ENCODE peak calls at places on chromosomes 12 and 14, in eight cellular contexts. J is dorsolateral prefrontal cortex, L is left lung, W is AG09309, S is heart right ventricle, H is cardiac muscle cell, G is AG10803, Z is right atrium auricular region. F is an unnamed sample.

GRCh38 chr14:105165761-105166485 is 2.7 kb downstream of the JAG2 start:
- DNase-seq in J (no peak), L (no peak), W (no peak), S (no peak), H (no peak), G (no peak), Z (no peak), F (no peak)

GRCh38 chr14:101823511-101824120 is 62.1 kb downstream of the PPP2R5C start:
- DNase-seq in J (no peak), L (no peak), W (no peak), S (no peak), H (no peak), G (no peak), Z (no peak), F (no peak)

GRCh38 chr14:43232261-43232660 is 1274.8 kb downstream of the FSCB start:
- DNase-seq in J (no peak), L (no peak), W (no peak), S (no peak), H (no peak), G (no peak), Z (no peak), F (no peak)

GRCh38 chr14:23641915-23642588 is 5.9 kb downstream of the DHRS2 start:
- DNase-seq in J (no peak), L (no peak), W (no peak), S (no peak), H (no peak), G (no peak), Z (no peak), F (no peak)

GRCh38 chr12:77686760-77687159 is 143.9 kb upstream of the NAV3 start:
- DNase-seq in J (no peak), L (no peak), W (no peak), S (no peak), H (peak), G (peak), Z (no peak), F (peak)

GRCh38 chr12:8156845-8157244 is at the start of gene ZNF705A:
- DNase-seq in J (no peak), L (no peak), W (no peak), S (no peak), H (no peak), G (peak), Z (no peak), F (peak)

GRCh38 chr14:60616326-60617044 is 32.8 kb downstream of the SIX1 start:
- DNase-seq in J (no peak), L (no peak), W (no peak), S (no peak), H (no peak), G (no peak), Z (no peak), F (no peak)

GRCh38 chr12:632102-632696 is 31.0 kb downstream of the NINJ2 start:
- DNase-seq in J (no peak), L (no peak), W (peak), S (peak), H (peak), G (peak), Z (no peak), F (peak)

GRCh38 chr12:115763376-115763775 is 514.1 kb downstream of the MED13L start:
- DNase-seq in J (no peak), L (no peak), W (peak), S (no peak), H (no peak), G (peak), Z (no peak), F (no peak)

GRCh38 chr12:39000370-39000769 is 95.0 kb upstream of the CPNE8 start:
- DNase-seq in J (no peak), L (no peak), W (no peak), S (no peak), H (no peak), G (no peak), Z (no peak), F (no peak)

GRCh38 chr14:95464524-95464923 is 51.9 kb downstream of the SYNE3 start:
- DNase-seq in J (no peak), L (no peak), W (no peak), S (no peak), H (no peak), G (no peak), Z (no peak), F (no peak)

GRCh38 chr12:50390284-50390683 is 6.1 kb downstream of the FAM186A start:
- DNase-seq in J (no peak), L (no peak), W (peak), S (no peak), H (no peak), G (peak), Z (peak), F (peak)

GRCh38 chr12:25421651-25422150 is 131.4 kb downstream of the LMNTD1 start:
- DNase-seq in J (no peak), L (no peak), W (no peak), S (no peak), H (no peak), G (no peak), Z (no peak), F (no peak)

GRCh38 chr12:124654666-124655316 is 87.4 kb upstream of the NCOR2 start:
- DNase-seq in J (peak), L (no peak), W (no peak), S (peak), H (no peak), G (no peak), Z (peak), F (no peak)

GRCh38 chr14:22808388-22809209 is 6.6 kb downstream of the SLC7A7 start:
- DNase-seq in J (no peak), L (no peak), W (no peak), S (no peak), H (no peak), G (no peak), Z (no peak), F (no peak)

GRCh38 chr12:108645686-108646596 is 12.2 kb upstream of the SELPLG start:
- DNase-seq in J (no peak), L (no peak), W (no peak), S (no peak), H (no peak), G (no peak), Z (no peak), F (no peak)

GRCh38 chr12:47085815-47086252 is 6.1 kb upstream of the AMIGO2 start:
- DNase-seq in J (no peak), L (no peak), W (no peak), S (peak), H (no peak), G (peak), Z (no peak), F (peak)

GRCh38 chr14:104315625-104316024 is 177.2 kb downstream of the KIF26A start:
- DNase-seq in J (peak), L (no peak), W (no peak), S (no peak), H (no peak), G (no peak), Z (no peak), F (no peak)

GRCh38 chr12:50620050-50620974 is 115.5 kb downstream of the DIP2B start:
- DNase-seq in J (no peak), L (no peak), W (peak), S (no peak), H (peak), G (peak), Z (no peak), F (peak)

GRCh38 chr14:55532645-55533309 is 47.2 kb upstream of the KTN1 start:
- DNase-seq in J (no peak), L (no peak), W (no peak), S (no peak), H (peak), G (no peak), Z (no peak), F (no peak)

GRCh38 chr12:3045494-3045893 is 31.7 kb upstream of the TSPAN9 start:
- DNase-seq in J (no peak), L (no peak), W (no peak), S (no peak), H (no peak), G (no peak), Z (no peak), F (no peak)

GRCh38 chr12:72271741-72272661 is at the start of gene TRHDE:
- DNase-seq in J (peak), L (peak), W (no peak), S (peak), H (peak), G (peak), Z (peak), F (peak)

GRCh38 chr12:12724421-12725085 is 7.4 kb downstream of the CDKN1B start:
- DNase-seq in J (no peak), L (peak), W (no peak), S (no peak), H (no peak), G (no peak), Z (no peak), F (no peak)

GRCh38 chr12:77387214-77387613 is 321.8 kb upstream of the E2F7 start:
- DNase-seq in J (no peak), L (no peak), W (no peak), S (no peak), H (no peak), G (no peak), Z (no peak), F (no peak)

GRCh38 chr12:65611396-65611795 is 212.9 kb upstream of the HMGA2 start:
- DNase-seq in J (no peak), L (no peak), W (no peak), S (no peak), H (no peak), G (no peak), Z (no peak), F (no peak)

GRCh38 chr12:108150436-108150835 is 21.3 kb downstream of the WSCD2 start:
- DNase-seq in J (no peak), L (no peak), W (no peak), S (no peak), H (no peak), G (no peak), Z (no peak), F (no peak)

GRCh38 chr12:119804011-119804641 is 73.0 kb downstream of the CIT start:
- DNase-seq in J (peak), L (peak), W (no peak), S (peak), H (peak), G (peak), Z (peak), F (peak)

GRCh38 chr14:63996575-63997220 is 143.9 kb downstream of the SYNE2 start:
- DNase-seq in J (no peak), L (no peak), W (no peak), S (no peak), H (no peak), G (peak), Z (no peak), F (peak)

GRCh38 chr14:85175556-85175955 is 354.4 kb upstream of the FLRT2 start:
- DNase-seq in J (no peak), L (no peak), W (peak), S (no peak), H (no peak), G (peak), Z (no peak), F (peak)

GRCh38 chr14:24634158-24634557 is at the start of gene GZMB:
- DNase-seq in J (no peak), L (no peak), W (no peak), S (no peak), H (no peak), G (no peak), Z (no peak), F (no peak)

GRCh38 chr12:124594851-124595250 is 27.4 kb upstream of the NCOR2 start:
- DNase-seq in J (no peak), L (no peak), W (no peak), S (no peak), H (no peak), G (no peak), Z (no peak), F (no peak)

GRCh38 chr14:28761438-28762289 is 4.9 kb upstream of the FOXG1 start:
- DNase-seq in J (peak), L (no peak), W (no peak), S (no peak), H (no peak), G (no peak), Z (no peak), F (no peak)

GRCh38 chr12:104064842-104065441 is 611 bp downstream of the HCFC2 start:
- DNase-seq in J (peak), L (peak), W (no peak), S (no peak), H (peak), G (peak), Z (no peak), F (no peak)

GRCh38 chr12:121845699-121846098 is 13.0 kb downstream of the HPD start:
- DNase-seq in J (no peak), L (no peak), W (no peak), S (no peak), H (no peak), G (no peak), Z (no peak), F (no peak)

GRCh38 chr12:121849211-121849610 is 9.4 kb downstream of the HPD start:
- DNase-seq in J (no peak), L (no peak), W (no peak), S (no peak), H (no peak), G (no peak), Z (no peak), F (no peak)

GRCh38 chr12:121849660-121850059 is 9.0 kb downstream of the HPD start:
- DNase-seq in J (no peak), L (no peak), W (no peak), S (no peak), H (no peak), G (no peak), Z (no peak), F (no peak)
- TF ChIP-seq CTCF in J (no peak), L (no peak), W (no peak), S (no peak), H (no peak), G (no peak), Z (no peak), F (no peak)

GRCh38 chr12:75750950-75751349 is 239.5 kb upstream of the KRR1 start:
- DNase-seq in J (no peak), L (no peak), W (peak), S (no peak), H (no peak), G (peak), Z (no peak), F (peak)
- H3K4me3 ChIP-seq in J (no peak), L (no peak), W (no peak), S (no peak), H (no peak), G (no peak), Z (no peak), F (no peak)

GRCh38 chr12:53744130-53744441 is 7.7 kb downstream of the CISTR start:
- DNase-seq in J (no peak), L (no peak), W (no peak), S (no peak), H (no peak), G (no peak), Z (no peak), F (no peak)

GRCh38 chr12:53744730-53745129 is 7.0 kb downstream of the CISTR start:
- DNase-seq in J (no peak), L (no peak), W (no peak), S (no peak), H (no peak), G (no peak), Z (no peak), F (no peak)

GRCh38 chr12:53746592-53747491 is 4.9 kb downstream of the CISTR start:
- DNase-seq in J (peak), L (peak), W (peak), S (peak), H (peak), G (peak), Z (peak), F (peak)

GRCh38 chr12:53740130-53740491 is 11.7 kb downstream of the CISTR start:
- DNase-seq in J (no peak), L (no peak), W (no peak), S (no peak), H (no peak), G (no peak), Z (no peak), F (no peak)

DNA sequence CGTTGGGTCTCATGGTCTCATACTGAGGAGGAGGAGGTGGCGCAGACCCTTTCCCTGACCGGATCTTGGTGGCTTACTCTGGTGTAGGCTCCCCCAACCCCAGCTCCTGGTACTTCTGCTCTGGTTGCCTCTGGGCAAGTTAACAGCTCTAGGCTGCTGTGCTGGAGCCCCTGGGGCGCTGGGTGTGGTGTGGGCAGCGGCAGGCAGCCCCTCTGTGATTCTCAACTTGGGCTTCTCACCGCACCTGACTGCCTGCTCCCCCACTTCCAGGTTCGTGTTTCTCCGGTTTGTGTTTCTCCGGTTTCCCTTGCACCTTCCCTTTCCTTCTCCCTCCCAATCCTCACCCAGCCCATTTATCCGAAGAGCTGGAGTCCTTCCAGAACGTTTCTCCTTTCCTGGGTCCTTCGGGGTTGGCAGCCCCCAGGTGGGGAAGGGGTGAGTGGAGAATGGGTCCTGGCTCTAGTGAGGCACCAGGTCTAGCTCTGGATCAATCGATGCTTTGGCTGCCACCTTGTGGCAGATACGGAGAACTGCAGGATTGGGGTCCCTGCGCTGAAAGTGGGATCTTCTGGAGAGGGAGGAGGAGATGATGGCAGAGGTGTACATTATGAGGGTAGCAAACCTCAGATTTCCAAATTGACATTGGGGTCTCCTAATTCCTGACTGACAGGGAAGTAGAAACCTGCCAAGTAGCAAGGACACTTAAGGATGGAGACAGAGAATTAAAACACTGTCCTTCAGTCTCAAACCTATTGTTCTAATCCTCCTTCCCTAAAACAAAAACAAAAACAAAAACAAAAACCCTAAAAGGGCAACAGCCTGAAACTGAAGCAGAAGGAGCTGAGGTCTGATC is 8.3 kb downstream of the CISTR start:
- DNase-seq in J (no peak), L (no peak), W (no peak), S (peak), H (peak), G (peak), Z (no peak), F (peak)
- TF ChIP-seq CTCF in J (peak), L (peak), W (peak), S (peak), H (peak), G (peak), Z (peak), F (peak)

GRCh38 chr12:80120994-80121393 is 21.7 kb downstream of the OTOGL start:
- DNase-seq in J (no peak), L (no peak), W (no peak), S (no peak), H (no peak), G (no peak), Z (no peak), F (no peak)

GRCh38 chr12:80121661-80122060 is 22.3 kb downstream of the OTOGL start:
- DNase-seq in J (no peak), L (no peak), W (no peak), S (no peak), H (no peak), G (peak), Z (no peak), F (peak)

GRCh38 chr12:80116735-80117134 is 17.4 kb downstream of the OTOGL start:
- DNase-seq in J (no peak), L (no peak), W (no peak), S (no peak), H (no peak), G (no peak), Z (no peak), F (no peak)

GRCh38 chr12:80118565-80119337 is 19.4 kb downstream of the OTOGL start:
- DNase-seq in J (no peak), L (no peak), W (no peak), S (peak), H (no peak), G (no peak), Z (no peak), F (no peak)
- H3K4me3 ChIP-seq in J (no peak), L (no peak), W (no peak), S (no peak), H (no peak), G (no peak), Z (no peak), F (no peak)

GRCh38 chr12:110289021-110289710 is 8.1 kb downstream of the ATP2A2 start:
- DNase-seq in J (no peak), L (no peak), W (no peak), S (no peak), H (peak), G (no peak), Z (no peak), F (no peak)
- TF ChIP-seq CTCF in J (no peak), L (no peak), W (no peak), S (no peak), H (no peak), G (no peak), Z (no peak), F (no peak)

DNA sequence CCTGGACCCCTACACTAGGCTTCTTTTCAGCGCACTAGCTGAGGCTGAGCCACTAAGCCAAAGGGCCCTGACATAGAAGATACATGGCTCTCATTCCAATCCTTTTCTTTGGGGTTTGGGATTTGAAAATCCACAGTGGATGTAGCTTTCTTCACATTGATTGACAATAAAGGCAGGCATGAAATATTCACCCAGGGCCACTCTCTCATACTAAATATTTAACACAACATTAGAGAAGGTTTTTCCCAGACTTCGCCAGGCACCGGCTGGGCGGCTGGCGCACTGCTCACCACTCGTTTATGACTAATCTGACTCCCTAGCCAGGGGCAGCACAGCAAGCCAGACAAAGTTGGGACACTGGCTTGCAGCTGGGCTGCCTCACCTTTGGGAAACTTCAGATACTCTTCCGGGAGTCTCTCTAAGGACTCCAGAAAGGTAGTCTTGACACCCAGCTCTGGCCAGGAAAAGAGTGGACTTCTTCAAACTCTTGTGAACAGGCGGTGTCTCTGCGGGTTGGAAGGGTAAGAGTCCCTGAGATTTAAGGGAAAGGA is 699 bp upstream of the HOXC11 start:
- DNase-seq in J (no peak), L (no peak), W (no peak), S (no peak), H (no peak), G (no peak), Z (no peak), F (no peak)
- H3K4me3 ChIP-seq in J (no peak), L (no peak), W (peak), S (no peak), H (no peak), G (peak), Z (no peak), F (no peak)

F was measured in fibroblast of pulmonary artery.